ENCODE peak calls at places on chromosomes 13 and 19, in ten cellular contexts. X is NCI-H1048; C is activated CD8-positive, alpha-beta memory T cell treated with anti-CD3 and anti-CD28 coated beads for 4 hours; A is NCI-H1436; V is astrocyte; T is thoracic aorta; L is H54; Z is CD8-positive, alpha-beta T cell; F is epithelial cell of esophagus; J is ascending aorta. B is an unnamed sample.

GRCh38 chr19:8512115-8512967 is 1.6 kb downstream of the ZNF414 start:
- DNase-seq in X (peak), C (no peak), A (no peak), V (no peak), T (no peak), L (peak), Z (no peak), F (peak), J (no peak), B (no peak)

GRCh38 chr19:40610396-40611064 is 9.4 kb downstream of the LTBP4 start:
- DNase-seq in X (no peak), C (no peak), A (peak), V (no peak), T (no peak), L (no peak), Z (peak), F (peak), J (no peak), B (no peak)

GRCh38 chr19:1837625-1838105 is 10.6 kb downstream of the REXO1 start:
- DNase-seq in X (no peak), C (no peak), A (no peak), V (no peak), T (no peak), L (peak), Z (no peak), F (no peak), J (no peak), B (no peak)

GRCh38 chr13:97986841-97987240 is 33.4 kb downstream of the IPO5 start:
- DNase-seq in X (no peak), C (no peak), A (no peak), V (no peak), T (no peak), L (no peak), Z (no peak), F (no peak), J (no peak), B (no peak)

GRCh38 chr19:38394488-38394887 is 6.0 kb downstream of the SPRED3 start:
- DNase-seq in X (no peak), C (peak), A (no peak), V (no peak), T (no peak), L (no peak), Z (no peak), F (peak), J (no peak), B (no peak)

GRCh38 chr13:83536941-83537340 is 345.3 kb downstream of the SLITRK1 start:
- DNase-seq in X (no peak), C (no peak), A (no peak), V (no peak), T (no peak), L (no peak), Z (no peak), F (peak), J (no peak), B (no peak)

GRCh38 chr19:1648926-1649541 is 3.4 kb downstream of the TCF3 start:
- DNase-seq in X (no peak), C (no peak), A (no peak), V (no peak), T (no peak), L (no peak), Z (no peak), F (no peak), J (no peak), B (no peak)

GRCh38 chr13:36543671-36544070 is 111.4 kb downstream of the CCNA1 start:
- DNase-seq in X (no peak), C (no peak), A (peak), V (no peak), T (no peak), L (no peak), Z (no peak), F (no peak), J (no peak), B (no peak)

GRCh38 chr13:43273362-43273761 is 250.0 kb downstream of the DNAJC15 start:
- DNase-seq in X (no peak), C (no peak), A (no peak), V (peak), T (no peak), L (no peak), Z (no peak), F (peak), J (no peak), B (no peak)

GRCh38 chr19:35582760-35583159 is 3.2 kb upstream of the PMIS2 start:
- DNase-seq in X (no peak), C (no peak), A (no peak), V (no peak), T (no peak), L (no peak), Z (no peak), F (no peak), J (no peak), B (no peak)

GRCh38 chr13:114132419-114133121 is at the start of gene RASA3:
- DNase-seq in X (peak), C (no peak), A (peak), V (peak), T (no peak), L (peak), Z (no peak), F (peak), J (no peak), B (peak)

GRCh38 chr13:93066187-93066586 is 160.4 kb upstream of the GPC6 start:
- DNase-seq in X (no peak), C (no peak), A (no peak), V (peak), T (no peak), L (peak), Z (no peak), F (peak), J (no peak), B (no peak)

GRCh38 chr13:113928701-113929627 is 44.9 kb downstream of the C13orf46 start:
- DNase-seq in X (no peak), C (no peak), A (no peak), V (peak), T (peak), L (peak), Z (no peak), F (no peak), J (peak), B (peak)

GRCh38 chr19:54325631-54326030 is 12.7 kb upstream of the LILRA5 start:
- DNase-seq in X (no peak), C (no peak), A (no peak), V (no peak), T (no peak), L (no peak), Z (no peak), F (no peak), J (no peak), B (no peak)

GRCh38 chr13:41061914-41062837 is 867 bp downstream of the WBP4 start:
- DNase-seq in X (no peak), C (no peak), A (no peak), V (peak), T (no peak), L (no peak), Z (no peak), F (peak), J (no peak), B (peak)

GRCh38 chr19:1813837-1814217 is 1.8 kb upstream of the ATP8B3 start:
- DNase-seq in X (no peak), C (no peak), A (no peak), V (no peak), T (no peak), L (no peak), Z (no peak), F (no peak), J (no peak), B (no peak)

GRCh38 chr19:2726904-2727639 is 5.9 kb upstream of the DIRAS1 start:
- DNase-seq in X (no peak), C (no peak), A (no peak), V (no peak), T (no peak), L (no peak), Z (no peak), F (peak), J (no peak), B (no peak)

GRCh38 chr13:44230736-44231135 is 142.9 kb upstream of the SERP2 start:
- DNase-seq in X (no peak), C (no peak), A (no peak), V (peak), T (no peak), L (no peak), Z (no peak), F (no peak), J (no peak), B (no peak)

GRCh38 chr19:8814176-8814575 is 17.9 kb downstream of the ZNF558 start:
- DNase-seq in X (no peak), C (no peak), A (no peak), V (no peak), T (no peak), L (no peak), Z (no peak), F (peak), J (no peak), B (no peak)

GRCh38 chr13:42617262-42617661 is 43.3 kb downstream of the TNFSF11 start:
- DNase-seq in X (no peak), C (no peak), A (no peak), V (no peak), T (no peak), L (no peak), Z (no peak), F (no peak), J (no peak), B (no peak)

GRCh38 chr19:42066075-42066754 is 3.8 kb downstream of the GRIK5 start:
- DNase-seq in X (peak), C (no peak), A (peak), V (peak), T (no peak), L (peak), Z (no peak), F (peak), J (no peak), B (no peak)

GRCh38 chr13:44815507-44816074 is 173.7 kb downstream of the NUFIP1 start:
- DNase-seq in X (no peak), C (no peak), A (no peak), V (peak), T (no peak), L (peak), Z (no peak), F (peak), J (no peak), B (no peak)

GRCh38 chr13:80481589-80481988 is 140.7 kb upstream of the SPRY2 start:
- DNase-seq in X (no peak), C (no peak), A (no peak), V (no peak), T (no peak), L (no peak), Z (no peak), F (peak), J (no peak), B (no peak)

GRCh38 chr13:79435549-79435948 is 29.5 kb upstream of the RBM26 start:
- DNase-seq in X (no peak), C (no peak), A (no peak), V (peak), T (no peak), L (no peak), Z (no peak), F (peak), J (no peak), B (no peak)

GRCh38 chr13:33286143-33286542 is 588 bp upstream of the STARD13 start:
- DNase-seq in X (no peak), C (no peak), A (no peak), V (no peak), T (no peak), L (no peak), Z (no peak), F (no peak), J (no peak), B (no peak)